ENCODE peak calls at places on chromosomes 7 and 10, in five cellular contexts. Z is AG09309, E is ascending aorta, J is lower lobe of right lung, D is cardiac muscle cell. O is an unnamed sample.

GRCh38 chr7:87934699-87935372 is 785 bp downstream of the ADAM22 start:
- DNase-seq in D (peak; percentile 33), E (no peak), Z (no peak), J (no peak), O (peak; percentile 8)

GRCh38 chr10:44660271-44660670 is 250.9 kb upstream of the TMEM72 start:
- DNase-seq in J (no peak), E (no peak), Z (no peak), D (no peak), O (peak; percentile 58)

GRCh38 chr7:6510476-6511133 is 40.7 kb downstream of the GRID2IP start:
- DNase-seq in E (no peak), J (no peak), Z (no peak), D (no peak), O (no peak)

GRCh38 chr7:28685660-28686417 is 272.3 kb downstream of the TRIL start:
- DNase-seq in D (peak; percentile 14), Z (peak; percentile 96), J (peak; percentile 83), E (peak; percentile 88), O (peak; percentile 100)

GRCh38 chr7:135833642-135834041 is 85.0 kb upstream of the FAM180A start:
- DNase-seq in E (no peak), Z (no peak), J (no peak), D (no peak), O (no peak)

GRCh38 chr10:21860718-21861117 is 142.8 kb downstream of the DNAJC1 start:
- DNase-seq in D (no peak), E (no peak), J (no peak), Z (no peak), O (peak; percentile 12)

GRCh38 chr7:157757776-157758467 is 421.1 kb downstream of the DNAJB6 start:
- DNase-seq in J (no peak), D (no peak), E (no peak), Z (no peak), O (no peak)

GRCh38 chr7:12458520-12459131 is 55.0 kb upstream of the VWDE start:
- DNase-seq in J (no peak), E (no peak), Z (no peak), D (peak; percentile 55), O (peak; percentile 53)

GRCh38 chr10:31157125-31157983 is 125.7 kb upstream of the ZNF438 start:
- DNase-seq in J (no peak), E (no peak), D (no peak), Z (no peak), O (peak; percentile 80)

GRCh38 chr7:142865766-142866165 is 10.9 kb downstream of the EPHB6 start:
- DNase-seq in Z (no peak), D (no peak), E (no peak), J (no peak), O (no peak)

GRCh38 chr10:74871595-74872382 is 45.4 kb downstream of the KAT6B start:
- DNase-seq in Z (no peak), D (no peak), J (no peak), E (no peak), O (no peak)

GRCh38 chr7:142468871-142469652 is 211.2 kb upstream of the PRSS58 start:
- DNase-seq in J (no peak), E (no peak), Z (no peak), D (no peak), O (no peak)

GRCh38 chr10:95509281-95509680 is 51.9 kb downstream of the SORBS1 start:
- DNase-seq in Z (no peak), J (no peak), E (no peak), D (no peak), O (peak; percentile 5)

GRCh38 chr7:148255333-148255732 is 335.2 kb upstream of the C7orf33 start:
- DNase-seq in E (no peak), J (no peak), Z (no peak), D (no peak), O (no peak)
- TF ChIP-seq CTCF in E (no peak), J (no peak), Z (no peak), D (peak; percentile 12), O (no peak)

GRCh38 chr7:40746841-40747556 is 612.2 kb downstream of the SUGCT start:
- DNase-seq in E (no peak), J (no peak), D (no peak), Z (no peak), O (no peak)

GRCh38 chr7:40753455-40753854 is 618.6 kb downstream of the SUGCT start:
- DNase-seq in D (no peak), Z (no peak), J (no peak), E (no peak), O (no peak)

GRCh38 chr7:40749877-40750276 is 615.1 kb downstream of the SUGCT start:
- DNase-seq in J (no peak), D (no peak), Z (peak; percentile 46), E (no peak), O (peak; percentile 26)

GRCh38 chr7:40742270-40742669 is 607.5 kb downstream of the SUGCT start:
- DNase-seq in D (no peak), J (no peak), E (no peak), Z (no peak), O (no peak)

GRCh38 chr7:40747856-40748255 is 613.1 kb downstream of the SUGCT start:
- DNase-seq in Z (peak; percentile 29), D (no peak), J (no peak), E (no peak), O (no peak)
- H3K4me3 ChIP-seq in Z (no peak overlapping the region), D (no peak overlapping the region), J (no peak overlapping the region), E (no peak overlapping the region), O (no peak overlapping the region)

GRCh38 chr7:153452661-153453060 is 599.5 kb upstream of the DPP6 start:
- DNase-seq in Z (no peak), D (no peak), E (no peak), J (no peak), O (no peak)
- TF ChIP-seq CTCF in Z (no peak), D (no peak), E (no peak), J (no peak), O (no peak)

DNA sequence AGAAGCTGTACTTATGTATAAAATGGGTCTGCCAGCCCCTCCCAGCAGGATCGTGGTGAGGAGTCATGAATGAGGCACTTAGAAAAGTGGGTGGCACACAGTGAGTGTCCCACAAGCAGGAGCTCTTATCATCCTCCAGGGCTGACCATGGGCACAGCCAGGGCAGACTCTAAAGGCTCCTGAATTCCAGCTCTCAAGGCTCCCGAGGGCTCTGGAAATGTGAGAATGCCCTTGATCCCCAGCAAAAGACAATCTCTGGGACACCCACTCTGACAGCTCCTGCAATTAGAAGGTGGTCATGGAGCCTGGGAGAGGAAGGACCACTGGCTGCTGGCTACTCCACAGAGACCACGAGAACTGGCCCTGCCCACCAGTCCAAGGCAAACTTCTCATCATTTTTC is 1.6 kb downstream of the VSTM4 start:
- DNase-seq in Z (no peak), E (no peak), D (no peak), J (no peak), O (no peak)
- H3K4me3 ChIP-seq in Z (no peak overlapping the region), E (peak overlapping the region; percentile 87), D (no peak overlapping the region), J (peak overlapping the region; percentile 65), O (peak overlapping the region; percentile 14)

GRCh38 chr10:124160176-124160575 is 66.8 kb upstream of the CHST15 start:
- DNase-seq in E (no peak), Z (no peak), D (no peak), J (no peak), O (no peak)
- TF ChIP-seq CTCF in E (no peak), Z (no peak), D (no peak), J (no peak), O (no peak)

GRCh38 chr10:43071881-43072650 is 4.8 kb upstream of the RET start:
- DNase-seq in J (no peak), E (no peak), Z (no peak), D (no peak), O (no peak)
- H3K4me3 ChIP-seq in J (no peak overlapping the region), E (no peak overlapping the region), Z (no peak overlapping the region), D (no peak overlapping the region), O (no peak overlapping the region)

GRCh38 chr10:16853201-16853600 is 36.0 kb upstream of the RSU1 start:
- DNase-seq in D (peak; percentile 47), Z (no peak), J (no peak), E (no peak), O (peak; percentile 69)
- TF ChIP-seq CTCF in D (peak; percentile 65), Z (peak; percentile 40), J (no peak), E (no peak), O (peak; percentile 59)

DNA sequence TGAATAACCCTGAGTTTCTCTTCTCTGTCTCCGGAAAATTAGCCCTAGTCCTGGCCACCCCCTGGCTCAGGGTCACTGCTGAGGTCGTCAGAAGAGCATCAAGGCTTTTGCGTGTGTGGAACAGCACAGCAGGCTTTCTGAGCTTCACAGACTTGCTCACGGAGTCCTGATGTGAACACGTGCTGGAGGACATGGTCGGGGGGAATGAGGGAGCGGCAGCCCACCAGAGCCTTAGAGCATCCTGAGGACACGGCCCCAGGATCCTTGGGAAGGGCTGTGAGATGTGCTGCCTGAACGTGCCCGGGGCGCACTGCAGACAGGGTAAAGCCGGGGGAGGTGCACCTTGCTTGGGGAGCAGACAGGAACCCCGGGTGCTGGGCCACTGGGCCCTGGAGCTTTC is 28.8 kb downstream of the TMEM120A start:
- DNase-seq in D (no peak), E (no peak), Z (no peak), J (no peak), O (no peak)
- H3K4me3 ChIP-seq in D (no peak overlapping the region), E (peak overlapping the region; percentile 54), Z (no peak overlapping the region), J (no peak overlapping the region), O (no peak overlapping the region)

O was measured in fibroblast of the aortic adventitia.